ENCODE peak calls at places on chromosomes 6 and 20, in six cellular contexts. One of them, this sample, is unnamed.

GRCh38 chr6:26501482-26501986 is 1.4 kb downstream of the BTN1A1 start:
- DNase-seq in testis: peak
- DNase-seq in fibroblast of the aortic adventitia: peak
- DNase-seq in astrocyte of the spinal cord: no peak
- DNase-seq in kidney epithelial cell: no peak
- DNase-seq in tibial nerve: no peak
- DNase-seq in this sample: no peak

GRCh38 chr6:113103618-113104390 is 753.3 kb upstream of the MARCKS start:
- DNase-seq in testis: no peak
- DNase-seq in fibroblast of the aortic adventitia: peak
- DNase-seq in astrocyte of the spinal cord: peak
- DNase-seq in kidney epithelial cell: peak
- DNase-seq in tibial nerve: no peak
- DNase-seq in this sample: no peak

GRCh38 chr20:63736893-63737689 is 627 bp downstream of the LIME1 start:
- DNase-seq in testis: no peak
- DNase-seq in fibroblast of the aortic adventitia: no peak
- DNase-seq in astrocyte of the spinal cord: no peak
- DNase-seq in kidney epithelial cell: no peak
- DNase-seq in tibial nerve: no peak
- DNase-seq in this sample: no peak

GRCh38 chr6:7896465-7896987 is 14.1 kb downstream of the TXNDC5 start:
- DNase-seq in testis: no peak
- DNase-seq in fibroblast of the aortic adventitia: no peak
- DNase-seq in astrocyte of the spinal cord: no peak
- DNase-seq in kidney epithelial cell: no peak
- DNase-seq in tibial nerve: no peak
- DNase-seq in this sample: no peak

GRCh38 chr6:152351110-152351509 is 286.1 kb downstream of the SYNE1 start:
- DNase-seq in testis: no peak
- DNase-seq in fibroblast of the aortic adventitia: no peak
- DNase-seq in astrocyte of the spinal cord: no peak
- DNase-seq in kidney epithelial cell: no peak
- DNase-seq in tibial nerve: no peak
- DNase-seq in this sample: no peak

GRCh38 chr6:99334526-99335127 is 14.8 kb downstream of the FAXC start:
- DNase-seq in testis: peak
- DNase-seq in fibroblast of the aortic adventitia: peak
- DNase-seq in astrocyte of the spinal cord: peak
- DNase-seq in kidney epithelial cell: peak
- DNase-seq in tibial nerve: no peak
- DNase-seq in this sample: peak

GRCh38 chr6:54586251-54586650 is 260.3 kb upstream of the FAM83B start:
- DNase-seq in testis: no peak
- DNase-seq in fibroblast of the aortic adventitia: peak
- DNase-seq in astrocyte of the spinal cord: no peak
- DNase-seq in kidney epithelial cell: no peak
- DNase-seq in tibial nerve: no peak
- DNase-seq in this sample: peak

GRCh38 chr20:61933951-61934715 is 131.5 kb downstream of the TAF4 start:
- DNase-seq in testis: no peak
- DNase-seq in fibroblast of the aortic adventitia: no peak
- DNase-seq in astrocyte of the spinal cord: no peak
- DNase-seq in kidney epithelial cell: no peak
- DNase-seq in tibial nerve: peak
- DNase-seq in this sample: no peak

GRCh38 chr20:5222919-5223634 is 93.7 kb downstream of the PROKR2 start:
- DNase-seq in testis: peak
- DNase-seq in fibroblast of the aortic adventitia: peak
- DNase-seq in astrocyte of the spinal cord: peak
- DNase-seq in kidney epithelial cell: peak
- DNase-seq in tibial nerve: no peak
- DNase-seq in this sample: no peak

GRCh38 chr6:50817638-50817950 is 1.1 kb upstream of the TFAP2B start:
- DNase-seq in testis: no peak
- DNase-seq in fibroblast of the aortic adventitia: no peak
- DNase-seq in astrocyte of the spinal cord: no peak
- DNase-seq in kidney epithelial cell: no peak
- DNase-seq in tibial nerve: no peak
- DNase-seq in this sample: no peak

GRCh38 chr6:48213076-48213788 is 102.2 kb upstream of the PTCHD4 start:
- DNase-seq in testis: no peak
- DNase-seq in fibroblast of the aortic adventitia: no peak
- DNase-seq in astrocyte of the spinal cord: no peak
- DNase-seq in kidney epithelial cell: no peak
- DNase-seq in tibial nerve: no peak
- DNase-seq in this sample: peak

GRCh38 chr6:136524339-136524935 is 25.8 kb downstream of the MAP7 start:
- DNase-seq in testis: no peak
- DNase-seq in fibroblast of the aortic adventitia: no peak
- DNase-seq in astrocyte of the spinal cord: no peak
- DNase-seq in kidney epithelial cell: no peak
- DNase-seq in tibial nerve: no peak
- DNase-seq in this sample: no peak

GRCh38 chr6:113315068-113315467 is 542.1 kb upstream of the MARCKS start:
- DNase-seq in testis: no peak
- DNase-seq in fibroblast of the aortic adventitia: peak
- DNase-seq in astrocyte of the spinal cord: no peak
- DNase-seq in kidney epithelial cell: no peak
- DNase-seq in tibial nerve: no peak
- DNase-seq in this sample: no peak

GRCh38 chr20:43752561-43753301 is 25.9 kb upstream of the GTSF1L start:
- DNase-seq in testis: no peak
- DNase-seq in fibroblast of the aortic adventitia: peak
- DNase-seq in astrocyte of the spinal cord: peak
- DNase-seq in kidney epithelial cell: peak
- DNase-seq in tibial nerve: no peak
- DNase-seq in this sample: no peak

GRCh38 chr6:138454976-138455706 is 44.2 kb downstream of the NHSL1 start:
- DNase-seq in testis: no peak
- DNase-seq in fibroblast of the aortic adventitia: peak
- DNase-seq in astrocyte of the spinal cord: no peak
- DNase-seq in kidney epithelial cell: no peak
- DNase-seq in tibial nerve: no peak
- DNase-seq in this sample: no peak

GRCh38 chr20:42941629-42942028 is 248.1 kb downstream of the PTPRT start:
- DNase-seq in testis: no peak
- DNase-seq in fibroblast of the aortic adventitia: no peak
- DNase-seq in astrocyte of the spinal cord: no peak
- DNase-seq in kidney epithelial cell: no peak
- DNase-seq in tibial nerve: no peak
- DNase-seq in this sample: no peak

GRCh38 chr6:125188037-125188436 is 34.5 kb downstream of the TPD52L1 start:
- DNase-seq in testis: no peak
- DNase-seq in fibroblast of the aortic adventitia: peak
- DNase-seq in astrocyte of the spinal cord: peak
- DNase-seq in kidney epithelial cell: peak
- DNase-seq in tibial nerve: no peak
- DNase-seq in this sample: no peak

GRCh38 chr6:23503173-23503572 is 622.8 kb upstream of the NRSN1 start:
- DNase-seq in testis: no peak
- DNase-seq in fibroblast of the aortic adventitia: no peak
- DNase-seq in astrocyte of the spinal cord: no peak
- DNase-seq in kidney epithelial cell: no peak
- DNase-seq in tibial nerve: no peak
- DNase-seq in this sample: no peak

GRCh38 chr6:147782302-147782701 is 273.8 kb downstream of the SAMD5 start:
- DNase-seq in testis: no peak
- DNase-seq in fibroblast of the aortic adventitia: no peak
- DNase-seq in astrocyte of the spinal cord: peak
- DNase-seq in kidney epithelial cell: peak
- DNase-seq in tibial nerve: no peak
- DNase-seq in this sample: peak

GRCh38 chr6:143139239-143139784 is 78.6 kb downstream of the AIG1 start:
- DNase-seq in testis: no peak
- DNase-seq in fibroblast of the aortic adventitia: no peak
- DNase-seq in astrocyte of the spinal cord: no peak
- DNase-seq in kidney epithelial cell: no peak
- DNase-seq in tibial nerve: no peak
- DNase-seq in this sample: no peak

GRCh38 chr20:63085087-63085861 is 78.5 kb upstream of the BHLHE23 start:
- DNase-seq in testis: no peak
- DNase-seq in fibroblast of the aortic adventitia: no peak
- DNase-seq in astrocyte of the spinal cord: no peak
- DNase-seq in kidney epithelial cell: no peak
- DNase-seq in tibial nerve: no peak
- DNase-seq in this sample: no peak

GRCh38 chr6:66418906-66419305 is 711.9 kb upstream of the EYS start:
- DNase-seq in testis: no peak
- DNase-seq in fibroblast of the aortic adventitia: no peak
- DNase-seq in astrocyte of the spinal cord: no peak
- DNase-seq in kidney epithelial cell: no peak
- DNase-seq in tibial nerve: no peak
- DNase-seq in this sample: no peak

GRCh38 chr6:123636771-123637170 is at the start of gene TRDN:
- DNase-seq in testis: no peak
- DNase-seq in fibroblast of the aortic adventitia: no peak
- DNase-seq in astrocyte of the spinal cord: no peak
- DNase-seq in kidney epithelial cell: no peak
- DNase-seq in tibial nerve: no peak
- DNase-seq in this sample: no peak

GRCh38 chr20:47544240-47544639 is 42.6 kb downstream of the NCOA3 start:
- DNase-seq in testis: no peak
- DNase-seq in fibroblast of the aortic adventitia: peak
- DNase-seq in astrocyte of the spinal cord: peak
- DNase-seq in kidney epithelial cell: peak
- DNase-seq in tibial nerve: no peak
- DNase-seq in this sample: peak

GRCh38 chr20:3995749-3996305 is 19.5 kb downstream of the RNF24 start:
- DNase-seq in testis: no peak
- DNase-seq in fibroblast of the aortic adventitia: no peak
- DNase-seq in astrocyte of the spinal cord: no peak
- DNase-seq in kidney epithelial cell: no peak
- DNase-seq in tibial nerve: no peak
- DNase-seq in this sample: no peak

DNA sequence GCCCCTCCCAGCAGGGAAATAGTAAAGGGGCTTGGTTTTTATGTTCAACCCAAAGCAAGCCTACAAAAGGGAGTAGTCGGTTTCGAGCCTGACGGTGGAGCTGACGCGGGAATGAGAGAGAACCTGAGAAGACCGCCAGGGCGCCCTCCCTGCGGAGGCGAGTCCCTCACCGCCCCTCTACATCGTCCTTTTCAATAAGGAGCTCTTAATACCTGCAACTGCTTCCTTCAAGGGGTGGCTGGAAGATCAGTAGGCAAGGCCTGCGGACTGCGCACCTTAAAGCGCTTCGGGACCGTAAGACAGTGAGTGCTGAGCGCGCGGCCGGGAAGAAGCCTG is 709 bp upstream of the ZNF76 start:
- DNase-seq in testis: peak
- DNase-seq in fibroblast of the aortic adventitia: peak
- DNase-seq in astrocyte of the spinal cord: peak
- DNase-seq in kidney epithelial cell: no peak
- DNase-seq in tibial nerve: no peak
- DNase-seq in this sample: no peak
- TF ChIP-seq CTCF in testis: no peak
- TF ChIP-seq CTCF in fibroblast of the aortic adventitia: no peak
- TF ChIP-seq CTCF in astrocyte of the spinal cord: peak
- TF ChIP-seq CTCF in kidney epithelial cell: peak
- TF ChIP-seq CTCF in tibial nerve: no peak
- TF ChIP-seq CTCF in this sample: no peak

DNA sequence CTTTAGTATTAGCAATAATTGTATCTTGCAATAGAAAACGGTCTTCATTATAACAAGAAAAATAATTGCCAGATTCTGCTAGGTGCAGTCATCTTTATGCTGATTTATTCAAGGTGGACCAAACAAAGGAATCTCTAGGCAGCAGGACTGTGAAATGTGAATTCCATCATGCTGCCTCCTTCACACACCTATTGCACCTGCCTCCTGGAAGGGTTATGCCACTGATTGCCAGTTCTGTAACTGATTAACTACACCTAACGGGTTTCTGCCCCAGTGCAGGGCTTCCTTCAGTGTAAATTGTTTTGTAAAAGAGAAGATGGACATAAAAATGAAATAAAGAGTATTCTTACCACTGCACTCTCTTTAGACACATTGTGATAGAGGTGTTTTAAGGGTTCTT is 96.1 kb downstream of the FOXO3 start:
- DNase-seq in testis: no peak
- DNase-seq in fibroblast of the aortic adventitia: no peak
- DNase-seq in astrocyte of the spinal cord: no peak
- DNase-seq in kidney epithelial cell: no peak
- DNase-seq in tibial nerve: no peak
- DNase-seq in this sample: no peak
- H3K4me3 ChIP-seq in testis: no peak
- H3K4me3 ChIP-seq in fibroblast of the aortic adventitia: peak
- H3K4me3 ChIP-seq in astrocyte of the spinal cord: peak
- H3K4me3 ChIP-seq in kidney epithelial cell: no peak
- H3K4me3 ChIP-seq in tibial nerve: peak
- H3K4me3 ChIP-seq in this sample: no peak

DNA sequence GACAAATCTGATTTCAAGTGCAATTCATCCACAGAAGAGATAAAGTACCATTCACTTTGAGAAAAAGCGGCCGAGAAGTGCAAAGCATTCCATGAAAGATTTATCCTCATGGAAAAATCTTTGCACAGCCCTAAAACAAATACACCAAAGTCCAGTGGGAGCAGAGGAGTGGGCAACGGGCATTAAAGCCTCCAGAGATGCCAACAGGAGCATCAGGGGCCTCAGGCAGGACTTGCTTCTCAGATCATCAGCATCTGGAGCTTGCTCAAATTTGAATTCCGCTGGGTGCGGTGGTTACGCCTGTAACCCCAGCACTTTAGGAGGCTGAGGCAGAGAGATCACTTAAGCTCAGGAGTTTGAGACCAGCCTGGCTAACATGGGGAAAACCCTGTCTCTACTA is 110.7 kb upstream of the NFATC2 start:
- DNase-seq in testis: no peak
- DNase-seq in fibroblast of the aortic adventitia: no peak
- DNase-seq in astrocyte of the spinal cord: no peak
- DNase-seq in kidney epithelial cell: no peak
- DNase-seq in tibial nerve: no peak
- DNase-seq in this sample: no peak
- TF ChIP-seq CTCF in testis: no peak
- TF ChIP-seq CTCF in fibroblast of the aortic adventitia: no peak
- TF ChIP-seq CTCF in astrocyte of the spinal cord: no peak
- TF ChIP-seq CTCF in kidney epithelial cell: no peak
- TF ChIP-seq CTCF in tibial nerve: no peak
- TF ChIP-seq CTCF in this sample: no peak

GRCh38 chr20:34559311-34560140 is 1.0 kb downstream of the MAP1LC3A start:
- DNase-seq in testis: peak
- DNase-seq in fibroblast of the aortic adventitia: no peak
- DNase-seq in astrocyte of the spinal cord: no peak
- DNase-seq in kidney epithelial cell: no peak
- DNase-seq in tibial nerve: no peak
- DNase-seq in this sample: no peak

GRCh38 chr20:34560614-34561013 is 2.1 kb downstream of the MAP1LC3A start:
- DNase-seq in testis: no peak
- DNase-seq in fibroblast of the aortic adventitia: no peak
- DNase-seq in astrocyte of the spinal cord: no peak
- DNase-seq in kidney epithelial cell: no peak
- DNase-seq in tibial nerve: no peak
- DNase-seq in this sample: no peak

GRCh38 chr20:34558320-34559202 is at the start of gene MAP1LC3A:
- DNase-seq in testis: peak
- DNase-seq in fibroblast of the aortic adventitia: peak
- DNase-seq in astrocyte of the spinal cord: peak
- DNase-seq in kidney epithelial cell: peak
- DNase-seq in tibial nerve: peak
- DNase-seq in this sample: peak

GRCh38 chr20:34560141-34560523 is 1.6 kb downstream of the MAP1LC3A start:
- DNase-seq in testis: no peak
- DNase-seq in fibroblast of the aortic adventitia: no peak
- DNase-seq in astrocyte of the spinal cord: no peak
- DNase-seq in kidney epithelial cell: no peak
- DNase-seq in tibial nerve: no peak
- DNase-seq in this sample: no peak

GRCh38 chr20:34557936-34558319 is 590 bp upstream of the MAP1LC3A start:
- DNase-seq in testis: no peak
- DNase-seq in fibroblast of the aortic adventitia: no peak
- DNase-seq in astrocyte of the spinal cord: peak
- DNase-seq in kidney epithelial cell: no peak
- DNase-seq in tibial nerve: no peak
- DNase-seq in this sample: no peak
- H3K4me3 ChIP-seq in testis: peak
- H3K4me3 ChIP-seq in fibroblast of the aortic adventitia: peak
- H3K4me3 ChIP-seq in astrocyte of the spinal cord: peak
- H3K4me3 ChIP-seq in kidney epithelial cell: peak
- H3K4me3 ChIP-seq in tibial nerve: peak
- H3K4me3 ChIP-seq in this sample: peak